ENCODE peak calls at places on chromosomes 5 and 9, in nine cellular contexts. K is effector CD4-positive, alpha-beta T cell; H is mucosa of gallbladder; A is amniotic stem cell; R is activated CD8-positive, alpha-beta memory T cell treated with anti-CD3 and anti-CD28 coated beads, Interleukin-2, amount 10 ng/mL, durations not matched to agents 7 days and 5 days; W is posterior cingulate gyrus; D is stomach; M is HTR-8/SVneo; C is GM23248. Y is an unnamed sample.

GRCh38 chr5:14960120-14960462 is 88.5 kb upstream of the ANKH start:
- DNase-seq in K (no peak), H (no peak), A (no peak), R (no peak), W (no peak), D (no peak), M (no peak), C (no peak), Y (no peak)

GRCh38 chr5:43121565-43122484 is 1.1 kb downstream of the ZNF131 start:
- DNase-seq in K (no peak), H (no peak), A (no peak), R (no peak), W (no peak), D (no peak), M (peak; percentile 54), C (peak; percentile 82), Y (peak; percentile 94)

GRCh38 chr5:52783226-52783959 is 4.3 kb upstream of the ITGA1 start:
- DNase-seq in K (no peak), H (no peak), A (no peak), R (no peak), W (no peak), D (no peak), M (peak; percentile 72), C (peak; percentile 84), Y (no peak)

GRCh38 chr9:36749461-36749860 is 176.8 kb downstream of the MELK start:
- DNase-seq in K (no peak), H (no peak), A (no peak), R (no peak), W (peak; percentile 52), D (no peak), M (no peak), C (no peak), Y (no peak)

GRCh38 chr9:126853667-126854066 is 6.8 kb upstream of the ZBTB34 start:
- DNase-seq in K (no peak), H (no peak), A (no peak), R (no peak), W (no peak), D (no peak), M (no peak), C (peak; percentile 73), Y (no peak)

GRCh38 chr5:149168276-149168675 is 27.0 kb downstream of the ABLIM3 start:
- DNase-seq in K (no peak), H (no peak), A (no peak), R (no peak), W (no peak), D (no peak), M (no peak), C (no peak), Y (no peak)

GRCh38 chr5:180001136-180001535 is 70.4 kb downstream of the RNF130 start:
- DNase-seq in K (no peak), H (no peak), A (no peak), R (no peak), W (no peak), D (no peak), M (no peak), C (no peak), Y (no peak)

GRCh38 chr9:107213561-107214028 is 69.5 kb upstream of the RAD23B start:
- DNase-seq in K (no peak), H (no peak), A (peak; percentile 52), R (peak; percentile 61), W (no peak), D (no peak), M (peak; percentile 81), C (peak; percentile 91), Y (no peak)

GRCh38 chr5:102049517-102049916 is 246.6 kb downstream of the SLCO4C1 start:
- DNase-seq in K (no peak), H (no peak), A (no peak), R (no peak), W (no peak), D (no peak), M (no peak), C (no peak), Y (no peak)

GRCh38 chr9:96020822-96021615 is 145.5 kb downstream of the ERCC6L2 start:
- DNase-seq in K (no peak), H (no peak), A (no peak), R (peak; percentile 71), W (peak; percentile 91), D (no peak), M (peak; percentile 26), C (peak; percentile 55), Y (peak; percentile 90)

GRCh38 chr5:90590-91547 is 1.1 kb upstream of the PLEKHG4B start:
- DNase-seq in K (no peak), H (no peak), A (no peak), R (no peak), W (peak; percentile 78), D (peak; percentile 58), M (peak; percentile 62), C (peak; percentile 26), Y (no peak)

GRCh38 chr5:159061834-159062530 is 37.7 kb downstream of the EBF1 start:
- DNase-seq in K (no peak), H (no peak), A (no peak), R (no peak), W (no peak), D (no peak), M (no peak), C (peak; percentile 46), Y (no peak)

GRCh38 chr5:137398175-137398574 is 101.0 kb downstream of the SPOCK1 start:
- DNase-seq in K (no peak), H (no peak), A (no peak), R (no peak), W (no peak), D (no peak), M (no peak), C (no peak), Y (no peak)

GRCh38 chr9:121491111-121491510 is 8.5 kb downstream of the GGTA1 start:
- DNase-seq in K (no peak), H (no peak), A (no peak), R (no peak), W (peak; percentile 74), D (no peak), M (no peak), C (no peak), Y (no peak)

GRCh38 chr9:131565369-131565768 is 20.0 kb downstream of the PRRT1B start:
- DNase-seq in K (no peak), H (no peak), A (no peak), R (no peak), W (peak; percentile 44), D (no peak), M (no peak), C (no peak), Y (no peak)

GRCh38 chr9:134968011-134968822 is 50.5 kb upstream of the FCN1 start:
- DNase-seq in K (peak; percentile 0), H (no peak), A (no peak), R (no peak), W (peak; percentile 71), D (no peak), M (peak; percentile 39), C (no peak), Y (no peak)

GRCh38 chr5:93622240-93622885 is 39.3 kb downstream of the NR2F1 start:
- DNase-seq in K (peak; percentile 39), H (no peak), A (no peak), R (no peak), W (peak; percentile 70), D (no peak), M (no peak), C (peak; percentile 85), Y (no peak)

GRCh38 chr5:158812381-158812780 is 287.3 kb downstream of the EBF1 start:
- DNase-seq in K (peak; percentile 12), H (peak; percentile 10), A (no peak), R (peak; percentile 58), W (no peak), D (no peak), M (no peak), C (no peak), Y (peak; percentile 72)

GRCh38 chr5:77087484-77088291 is 603 bp upstream of the ZBED3 start:
- DNase-seq in K (no peak), H (peak; percentile 19), A (no peak), R (no peak), W (peak; percentile 86), D (peak; percentile 66), M (no peak), C (no peak), Y (no peak)

GRCh38 chr5:80957031-80957761 is 3.0 kb upstream of the RASGRF2 start:
- DNase-seq in K (no peak), H (no peak), A (no peak), R (no peak), W (no peak), D (no peak), M (no peak), C (no peak), Y (no peak)

GRCh38 chr5:173329370-173330150 is 1.3 kb upstream of the STC2 start:
- DNase-seq in K (no peak), H (no peak), A (no peak), R (peak; percentile 78), W (peak; percentile 49), D (no peak), M (peak; percentile 28), C (peak; percentile 59), Y (no peak)

GRCh38 chr9:109912082-109912581 is 132.1 kb downstream of the PALM2AKAP2 start:
- DNase-seq in K (no peak), H (no peak), A (no peak), R (no peak), W (no peak), D (no peak), M (no peak), C (peak; percentile 89), Y (no peak)

GRCh38 chr5:177261510-177261909 is 42.0 kb downstream of the RAB24 start:
- DNase-seq in K (no peak), H (no peak), A (no peak), R (no peak), W (no peak), D (no peak), M (no peak), C (no peak), Y (no peak)

Y was measured in esophagus muscularis mucosa.